ENCODE peak calls at places on chromosomes 12 and 14, in nine cellular contexts. L is HuH-7.5; Q is substantia nigra; H is CD8-positive, alpha-beta T cell; T is T-helper 9 cell; R is hippocampal formation; P is T-cell; M is SJSA1; A is activated CD8-positive, alpha-beta memory T cell treated with anti-CD3 and anti-CD28 coated beads, Interleukin-2, amount 50 U/mL, for 4 hours. Y is an unnamed sample.

GRCh38 chr12:111180830-111181726 is 187.8 kb downstream of the PHETA1 start:
- DNase-seq in M (no peak), A (no peak), T (no peak), Q (peak; percentile 47), P (peak; percentile 32), L (peak; percentile 35), R (no peak), H (no peak), Y (no peak)

GRCh38 chr14:79989990-79990389 is 221.3 kb downstream of the DIO2 start:
- DNase-seq in R (no peak), M (no peak), A (no peak), P (no peak), Q (no peak), H (no peak), T (no peak), L (no peak), Y (no peak)

GRCh38 chr12:6953417-6954315 is 2.5 kb downstream of the PTPN6 start:
- DNase-seq in Q (no peak), P (peak; percentile 70), H (peak; percentile 73), A (peak; percentile 78), L (no peak), T (peak; percentile 66), R (no peak), M (no peak), Y (peak; percentile 78)

GRCh38 chr12:104605685-104606084 is 148.9 kb downstream of the CHST11 start:
- DNase-seq in H (no peak), R (peak; percentile 12), T (no peak), M (no peak), A (no peak), Q (no peak), L (no peak), P (peak; percentile 34), Y (no peak)

GRCh38 chr12:40864891-40865290 is 172.7 kb downstream of the CNTN1 start:
- DNase-seq in H (no peak), A (no peak), T (no peak), M (no peak), Q (no peak), R (no peak), L (no peak), P (no peak), Y (no peak)

GRCh38 chr14:22945642-22946041 is 11.2 kb downstream of the HAUS4 start:
- DNase-seq in R (no peak), A (no peak), H (no peak), Q (no peak), M (no peak), P (no peak), L (no peak), T (no peak), Y (no peak)

GRCh38 chr12:4899361-4899760 is 10.3 kb upstream of the KCNA1 start:
- DNase-seq in A (no peak), H (no peak), Q (no peak), T (no peak), R (no peak), L (no peak), M (no peak), P (no peak), Y (no peak)

GRCh38 chr12:104499668-104500328 is 43.0 kb downstream of the CHST11 start:
- DNase-seq in T (no peak), M (no peak), R (no peak), L (no peak), A (no peak), Q (no peak), P (no peak), H (no peak), Y (no peak)

GRCh38 chr12:132456944-132457495 is 32.9 kb upstream of the FBRSL1 start:
- DNase-seq in Q (no peak), P (no peak), H (no peak), L (no peak), R (no peak), A (no peak), T (no peak), M (no peak), Y (no peak)

GRCh38 chr14:74907744-74908143 is 15.3 kb downstream of the RPS6KL1 start:
- DNase-seq in T (no peak), Q (no peak), R (no peak), A (no peak), H (no peak), L (no peak), M (no peak), P (no peak), Y (no peak)

GRCh38 chr12:1464925-1465324 is 129.5 kb downstream of the FBXL14 start:
- DNase-seq in R (no peak), M (no peak), T (no peak), P (no peak), L (no peak), A (no peak), H (no peak), Q (no peak), Y (no peak)

GRCh38 chr12:57592551-57593165 is 1.7 kb downstream of the PIP4K2C start:
- DNase-seq in L (no peak), M (peak; percentile 82), P (no peak), A (no peak), Q (no peak), T (no peak), R (no peak), H (no peak), Y (no peak)

GRCh38 chr12:74849801-74850200 is 312.2 kb downstream of the ATXN7L3B start:
- DNase-seq in Q (no peak), R (no peak), H (no peak), T (no peak), A (no peak), L (no peak), M (no peak), P (no peak), Y (no peak)

GRCh38 chr14:51996148-51996746 is 6.9 kb downstream of the RTRAF start:
- DNase-seq in Q (no peak), R (no peak), T (no peak), L (no peak), M (no peak), A (no peak), H (no peak), P (no peak), Y (no peak)

GRCh38 chr12:110084314-110085015 is 36.1 kb upstream of the C12orf76 start:
- DNase-seq in R (no peak), M (no peak), A (no peak), P (no peak), T (no peak), H (no peak), Q (no peak), L (no peak), Y (no peak)

GRCh38 chr14:64711039-64711438 is 6.8 kb downstream of the PLEKHG3 start:
- DNase-seq in Q (no peak), H (no peak), R (no peak), P (no peak), M (no peak), L (no peak), A (no peak), T (no peak), Y (no peak)

GRCh38 chr14:90781344-90781761 is 34.9 kb downstream of the TTC7B start:
- DNase-seq in P (no peak), M (no peak), T (no peak), Q (no peak), R (no peak), L (no peak), A (no peak), H (no peak), Y (no peak)